ENCODE peak calls at places on chromosome 11, in nine cellular contexts. H is adrenal gland; Z is CD4-positive, alpha-beta memory T cell; R is lower lobe of right lung; T is PC-3; O is sigmoid colon; I is tibial artery; M is ovary; Q is fibroblast of lung. Y is an unnamed sample. For H3K4me1 and H3K9me3, the result is how much of the 10 kb centered on the place peaks cover.

GRCh38 chr11:12224537-12224893 is 114.1 kb downstream of the MICAL2 start:
- DNase-seq in Z (peak), I (peak), Q (peak), M (peak), T (peak), H (peak), O (peak), R (peak), Y (no peak)

GRCh38 chr11:76131142-76131541 is 75.2 kb downstream of the WNT11 start:
- DNase-seq in Q (no peak), O (no peak), I (no peak), T (no peak), M (no peak), H (no peak), R (no peak), Z (no peak), Y (no peak)

GRCh38 chr11:104165014-104165413 is 1.1 kb upstream of the PDGFD start:
- DNase-seq in I (no peak), R (no peak), M (no peak), O (no peak), Q (no peak), T (no peak), H (no peak), Z (no peak), Y (no peak)

GRCh38 chr11:119942583-119943338 is 195.2 kb downstream of the TRIM29 start:
- DNase-seq in M (no peak), O (no peak), Z (no peak), R (no peak), Q (peak), H (no peak), T (no peak), I (no peak), Y (no peak)

GRCh38 chr11:121762820-121763219 is 310.1 kb upstream of the SORL1-AS1 start:
- DNase-seq in R (no peak), M (peak), O (no peak), T (peak), H (no peak), Z (no peak), I (no peak), Q (peak), Y (peak)

GRCh38 chr11:78973833-78974232 is 399.2 kb upstream of the NARS2 start:
- DNase-seq in R (no peak), Z (no peak), T (no peak), O (no peak), Q (no peak), M (no peak), I (no peak), H (no peak), Y (no peak)

GRCh38 chr11:84264066-84264465 is 977.9 kb upstream of the CCDC90B start:
- DNase-seq in H (no peak), O (no peak), M (no peak), T (no peak), I (no peak), Q (no peak), R (no peak), Z (no peak), Y (no peak)

GRCh38 chr11:38160433-38160832 is 1562.4 kb upstream of the RAG2 start:
- DNase-seq in I (no peak), R (no peak), Z (no peak), M (no peak), H (no peak), Q (no peak), O (no peak), T (no peak), Y (no peak)

GRCh38 chr11:71316701-71317100 is 64.3 kb upstream of the SHANK2 start:
- DNase-seq in M (no peak), Q (no peak), Z (no peak), H (no peak), T (no peak), O (no peak), R (no peak), I (no peak), Y (no peak)

GRCh38 chr11:5234390-5234834 is at the start of gene HBD:
- DNase-seq in Q (peak), M (no peak), T (no peak), R (no peak), Z (no peak), O (no peak), I (no peak), H (no peak), Y (no peak)

GRCh38 chr11:15667127-15667725 is 552.5 kb downstream of the INSC start:
- DNase-seq in I (no peak), M (no peak), Z (no peak), T (peak), R (no peak), Q (peak), O (no peak), H (no peak), Y (no peak)

GRCh38 chr11:13189561-13190435 is 87.8 kb upstream of the BMAL1 start:
- DNase-seq in M (no peak), T (no peak), O (no peak), H (no peak), R (no peak), Z (no peak), Q (no peak), I (no peak), Y (no peak)

GRCh38 chr11:7031346-7031957 is 11.2 kb downstream of the NLRP14 start:
- DNase-seq in Z (no peak), H (no peak), Q (no peak), T (no peak), I (no peak), M (no peak), R (no peak), O (no peak), Y (peak)

GRCh38 chr11:108115495-108116140 is 5.7 kb upstream of the ACAT1 start:
- DNase-seq in H (peak), O (peak), M (peak), Q (peak), T (peak), I (peak), Z (no peak), R (peak), Y (peak)

GRCh38 chr11:119584193-119585037 is 144.6 kb downstream of the NECTIN1 start:
- DNase-seq in O (peak), Z (no peak), Q (peak), I (peak), M (no peak), T (peak), H (peak), R (peak), Y (peak)

GRCh38 chr11:129828301-129828836 is 12.7 kb downstream of the TMEM45B start:
- DNase-seq in Z (no peak), T (peak), O (no peak), I (no peak), Q (no peak), R (no peak), M (no peak), H (no peak), Y (peak)

GRCh38 chr11:134360050-134360835 is 28.5 kb downstream of the GLB1L2 start:
- DNase-seq in H (peak), Q (peak), Z (peak), R (peak), T (peak), O (peak), M (peak), I (peak), Y (peak)

GRCh38 chr11:64489831-64490441 is 101.1 kb upstream of the SLC22A12 start:
- DNase-seq in M (peak), O (peak), I (peak), R (peak), T (peak), H (peak), Z (peak), Q (peak), Y (peak)

GRCh38 chr11:35714882-35715612 is 52.5 kb downstream of the TRIM44 start:
- DNase-seq in I (no peak), Z (no peak), R (no peak), H (no peak), Q (peak), O (no peak), M (no peak), T (peak), Y (no peak)

GRCh38 chr11:7672960-7673723 is at the start of gene CYB5R2:
- DNase-seq in R (peak), T (no peak), H (peak), M (peak), I (peak), Q (peak), O (peak), Z (no peak), Y (peak)

GRCh38 chr11:64224151-64224890 is 1.7 kb downstream of the TRPT1 start:
- DNase-seq in Q (no peak), R (no peak), O (peak), H (no peak), Z (no peak), T (peak), M (peak), I (no peak), Y (peak)

GRCh38 chr11:100574894-100575769 is 112.0 kb upstream of the ARHGAP42 start:
- DNase-seq in M (no peak), H (no peak), R (no peak), T (peak), I (no peak), Q (peak), Z (no peak), O (no peak), Y (no peak)

GRCh38 chr11:72685560-72686480 is 11.6 kb upstream of the PDE2A start:
- DNase-seq in T (no peak), Z (no peak), O (peak), I (peak), H (no peak), R (no peak), M (peak), Q (peak), Y (no peak)

GRCh38 chr11:33530824-33531223 is 169.8 kb downstream of the C11orf91 start:
- DNase-seq in Z (no peak), Q (peak), I (no peak), M (no peak), T (peak), O (no peak), H (no peak), R (no peak), Y (no peak)

GRCh38 chr11:124988063-124988462 is 34.1 kb downstream of the CCDC15 start:
- DNase-seq in Q (no peak), R (no peak), Z (no peak), H (no peak), I (no peak), T (no peak), M (no peak), O (no peak), Y (no peak)

GRCh38 chr11:110892741-110893285 is 180.6 kb upstream of the ARHGAP20 start:
- DNase-seq in H (no peak), T (no peak), M (no peak), I (no peak), Q (no peak), R (no peak), Z (no peak), O (no peak), Y (no peak)

GRCh38 chr11:117449111-117449693 is 121.5 kb downstream of the CEP164 start:
- DNase-seq in O (peak), M (no peak), Q (no peak), R (no peak), I (no peak), H (no peak), T (no peak), Z (no peak), Y (no peak)

GRCh38 chr11:13595166-13595565 is 73.3 kb upstream of the FAR1 start:
- DNase-seq in Z (no peak), H (no peak), Q (no peak), R (no peak), I (no peak), M (no peak), O (no peak), T (no peak), Y (no peak)

DNA sequence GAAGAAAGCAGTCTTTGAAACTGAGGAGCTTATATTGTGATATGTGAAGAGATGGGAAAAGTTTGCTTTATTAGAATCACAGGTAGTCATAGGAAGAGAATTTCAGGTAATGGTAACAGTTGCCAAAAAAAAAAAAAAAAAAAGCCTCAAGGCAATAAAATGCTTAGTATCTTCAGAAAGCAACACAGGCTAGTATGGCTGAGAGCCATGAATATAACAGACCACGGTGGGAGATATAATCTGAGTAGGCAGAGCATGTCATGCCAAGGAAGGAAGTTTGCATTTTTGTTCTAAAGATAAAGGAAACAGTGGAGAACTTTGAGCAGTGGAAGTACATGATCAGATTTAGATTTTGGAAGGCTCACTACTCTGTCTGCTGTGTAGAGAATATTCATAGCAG is 211.4 kb downstream of the ETS1 start:
- DNase-seq in R (no peak), M (no peak), Z (no peak), O (no peak), T (peak), H (no peak), Q (no peak), I (no peak), Y (no peak)
- H3K4me1 ChIP-seq in R (under half), M (under half), Z (under half), O (under half), T (under half), H (under half), Q (under half), I (under half), Y (under half)

GRCh38 chr11:2630679-2631078 is 69.1 kb downstream of the KCNQ1OT1 start:
- DNase-seq in R (no peak), O (no peak), T (no peak), M (no peak), Z (no peak), Q (no peak), H (no peak), I (no peak), Y (no peak)
- H3K9me3 ChIP-seq in R (under half), O (under half), T (under half), M (under half), Z (under half), Q (under half), H (under half), I (under half), Y (under half)

GRCh38 chr11:47503227-47503626 is 49.7 kb downstream of the CELF1 start:
- DNase-seq in H (no peak), T (no peak), I (no peak), R (no peak), Z (no peak), M (no peak), O (no peak), Q (no peak), Y (no peak)

GRCh38 chr11:47507016-47507631 is 45.8 kb downstream of the CELF1 start:
- DNase-seq in M (no peak), I (no peak), Z (no peak), Q (peak), T (no peak), O (no peak), H (no peak), R (no peak), Y (no peak)

GRCh38 chr11:47502767-47503166 is 50.2 kb downstream of the CELF1 start:
- DNase-seq in Z (no peak), I (no peak), O (no peak), M (no peak), R (no peak), H (no peak), T (no peak), Q (no peak), Y (no peak)

GRCh38 chr11:47506363-47506762 is 46.6 kb downstream of the CELF1 start:
- DNase-seq in I (no peak), Z (no peak), R (no peak), M (no peak), H (no peak), Q (peak), O (no peak), T (no peak), Y (no peak)

GRCh38 chr11:47504910-47505309 is 48.0 kb downstream of the CELF1 start:
- DNase-seq in O (no peak), M (no peak), Q (no peak), H (no peak), R (no peak), I (no peak), T (no peak), Z (no peak), Y (no peak)
- H3K4me1 ChIP-seq in O (half or more), M (under half), Q (under half), H (under half), R (half or more), I (half or more), T (under half), Z (half or more), Y (under half)

DNA sequence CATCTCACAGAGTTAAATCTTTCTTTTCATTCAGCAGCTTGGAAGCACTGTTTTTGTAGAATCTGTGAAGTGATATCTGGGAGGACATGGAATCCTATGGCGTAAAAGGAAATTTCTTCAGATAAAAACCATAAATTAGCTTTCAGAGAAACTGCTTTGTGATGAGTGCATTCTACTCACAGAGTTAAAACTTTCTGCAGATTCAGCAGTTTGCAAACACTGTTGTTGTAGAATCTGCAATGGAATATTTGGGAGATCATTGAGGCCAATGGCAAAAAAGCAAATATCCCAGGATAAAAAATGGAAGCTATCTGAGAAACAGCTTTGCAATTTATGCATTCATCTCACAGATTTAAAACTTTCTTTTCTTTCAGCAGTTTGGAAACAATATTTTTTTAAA is 180.6 kb downstream of the OR4A47 start:
- DNase-seq in I (no peak), T (no peak), H (no peak), Q (no peak), O (no peak), Z (no peak), R (no peak), M (no peak), Y (no peak)
- H3K9me3 ChIP-seq in I (under half), T (under half), H (under half), Q (under half), O (under half), Z (under half), R (under half), M (under half), Y (under half)

GRCh38 chr11:94152678-94153065 is 24.0 kb downstream of the PANX1 start:
- DNase-seq in Q (no peak), H (no peak), R (no peak), M (no peak), T (no peak), I (no peak), Z (no peak), O (no peak), Y (no peak)

GRCh38 chr11:94150704-94151103 is 22.1 kb downstream of the PANX1 start:
- DNase-seq in I (no peak), O (no peak), R (no peak), M (no peak), Z (no peak), Q (no peak), T (no peak), H (no peak), Y (no peak)

GRCh38 chr11:94153320-94153719 is 24.7 kb downstream of the PANX1 start:
- DNase-seq in O (no peak), H (no peak), R (no peak), Q (no peak), Z (no peak), I (no peak), M (no peak), T (no peak), Y (no peak)

GRCh38 chr11:94151311-94151710 is 22.7 kb downstream of the PANX1 start:
- DNase-seq in R (no peak), H (no peak), Z (no peak), M (no peak), Q (no peak), T (no peak), I (no peak), O (no peak), Y (no peak)

GRCh38 chr11:94151903-94152677 is 23.4 kb downstream of the PANX1 start:
- DNase-seq in Q (peak), H (peak), I (peak), Z (no peak), O (no peak), T (peak), M (no peak), R (no peak), Y (no peak)
- H3K4me1 ChIP-seq in Q (under half), H (under half), I (under half), Z (under half), O (half or more), T (half or more), M (under half), R (under half), Y (under half)

GRCh38 chr11:74866557-74866956 is 82.3 kb downstream of the XRRA1 start:
- DNase-seq in O (no peak), M (no peak), T (no peak), I (no peak), R (no peak), H (no peak), Z (no peak), Q (no peak), Y (no peak)

GRCh38 chr11:74870485-74870884 is 78.4 kb downstream of the XRRA1 start:
- DNase-seq in M (no peak), H (no peak), R (no peak), T (peak), Q (peak), I (no peak), O (no peak), Z (no peak), Y (no peak)

GRCh38 chr11:74871037-74871436 is 77.9 kb downstream of the XRRA1 start:
- DNase-seq in Q (peak), I (no peak), O (no peak), T (no peak), H (no peak), M (no peak), Z (no peak), R (no peak), Y (no peak)
- H3K9me3 ChIP-seq in Q (under half), I (under half), O (half or more), T (under half), H (under half), M (half or more), Z (under half), R (half or more), Y (under half)

GRCh38 chr11:94790771-94791180 is 22.6 kb downstream of the AMOTL1 start:
- DNase-seq in O (no peak), M (no peak), Z (no peak), T (peak), R (no peak), H (no peak), I (no peak), Q (peak), Y (no peak)

GRCh38 chr11:94786264-94787126 is 18.3 kb downstream of the AMOTL1 start:
- DNase-seq in M (no peak), Z (peak), O (no peak), R (no peak), Q (peak), I (no peak), H (no peak), T (peak), Y (no peak)

GRCh38 chr11:94785509-94785908 is 17.4 kb downstream of the AMOTL1 start:
- DNase-seq in R (no peak), I (no peak), M (no peak), O (no peak), Q (no peak), T (no peak), Z (no peak), H (no peak), Y (no peak)

GRCh38 chr11:94787798-94788197 is 19.6 kb downstream of the AMOTL1 start:
- DNase-seq in R (no peak), O (no peak), Q (no peak), M (no peak), H (peak), Z (no peak), I (no peak), T (peak), Y (peak)

GRCh38 chr11:94788396-94788795 is 20.2 kb downstream of the AMOTL1 start:
- DNase-seq in R (no peak), T (peak), O (no peak), M (no peak), Q (no peak), Z (no peak), H (no peak), I (no peak), Y (no peak)
- H3K4me1 ChIP-seq in R (half or more), T (half or more), O (half or more), M (under half), Q (under half), Z (under half), H (under half), I (half or more), Y (under half)

GRCh38 chr11:1194977-1195689 is 27.7 kb upstream of the MUC5B start:
- DNase-seq in R (peak), Z (no peak), I (no peak), Q (no peak), T (no peak), O (peak), H (no peak), M (peak), Y (no peak)

GRCh38 chr11:1195690-1196515 is 27.0 kb upstream of the MUC5B start:
- DNase-seq in T (no peak), Q (no peak), I (peak), O (peak), Z (no peak), M (peak), R (peak), H (no peak), Y (peak)

GRCh38 chr11:1193326-1194230 is 29.3 kb upstream of the MUC5B start:
- DNase-seq in Z (no peak), M (peak), H (no peak), T (no peak), O (peak), Q (no peak), I (peak), R (peak), Y (no peak)

GRCh38 chr11:1194231-1194976 is 28.5 kb upstream of the MUC5B start:
- DNase-seq in M (peak), O (peak), Q (no peak), I (peak), T (no peak), R (peak), Z (no peak), H (no peak), Y (peak)

GRCh38 chr11:1192741-1193325 is 30.0 kb upstream of the MUC5B start:
- DNase-seq in M (peak), R (peak), H (no peak), O (peak), I (no peak), T (no peak), Q (no peak), Z (no peak), Y (no peak)
- H3K9me3 ChIP-seq in M (under half), R (under half), H (under half), O (under half), I (under half), T (under half), Q (under half), Z (under half), Y (under half)

DNA sequence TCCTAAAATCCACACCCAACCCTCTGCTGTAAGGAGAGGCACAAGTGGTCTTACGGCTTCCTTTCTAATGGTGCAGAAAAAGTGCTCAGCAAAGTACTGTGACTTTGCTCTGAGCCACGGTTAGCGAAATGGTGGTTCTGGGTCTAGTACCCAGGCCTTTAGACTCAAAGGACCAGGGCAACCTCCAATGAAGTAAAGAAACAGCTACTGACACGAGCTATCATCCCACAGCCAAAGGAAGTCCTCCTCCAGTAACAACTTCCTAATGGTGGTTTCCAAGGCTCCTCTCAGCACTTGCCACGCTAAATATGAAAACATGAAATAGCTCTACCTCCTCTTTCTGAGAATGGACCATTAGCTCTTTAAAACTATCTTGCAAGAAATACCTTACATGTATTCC is 122.5 kb downstream of the ETS1 start:
- DNase-seq in H (no peak), T (no peak), Q (no peak), Z (no peak), M (no peak), I (no peak), O (no peak), R (no peak), Y (no peak)
- H3K4me1 ChIP-seq in H (under half), T (under half), Q (under half), Z (half or more), M (under half), I (half or more), O (under half), R (half or more), Y (under half)

Y was measured in pancreas.